ENCODE peak calls at places on chromosomes 2 and 18, in seven cellular contexts. F is upper lobe of right lung, S is esophagus squamous epithelium, Z is right lobe of liver, R is AG09319, I is MCF 10A, Y is kidney epithelial cell. C is an unnamed sample.

GRCh38 chr2:154556146-154556545 is 142.3 kb upstream of the KCNJ3 start:
- DNase-seq in I (no peak), Z (no peak), S (no peak), Y (no peak), R (no peak), F (no peak), C (no peak)

GRCh38 chr2:71672011-71672639 is 218.8 kb downstream of the DYSF start:
- DNase-seq in R (no peak), F (peak; percentile 50), Y (no peak), S (no peak), I (no peak), Z (no peak), C (no peak)

GRCh38 chr2:138276367-138276766 is 225.2 kb upstream of the SPOPL start:
- DNase-seq in R (no peak), S (no peak), Z (no peak), F (no peak), I (no peak), Y (no peak), C (no peak)

GRCh38 chr2:12232876-12233275 is 483.9 kb upstream of the TRIB2 start:
- DNase-seq in Z (no peak), R (no peak), F (no peak), S (no peak), I (no peak), Y (no peak), C (no peak)

GRCh38 chr2:97848347-97848746 is 135.0 kb downstream of the ZAP70 start:
- DNase-seq in Y (no peak), S (no peak), Z (no peak), R (no peak), F (no peak), I (no peak), C (no peak)

GRCh38 chr2:160406591-160407392 is 86.8 kb downstream of the RBMS1 start:
- DNase-seq in Y (peak; percentile 53), Z (peak; percentile 69), S (peak; percentile 37), I (peak; percentile 73), F (peak; percentile 80), R (no peak), C (peak; percentile 84)

GRCh38 chr18:58761241-58761969 is 90.1 kb downstream of the MALT1 start:
- DNase-seq in S (no peak), F (no peak), Z (no peak), Y (no peak), I (no peak), R (no peak), C (no peak)

GRCh38 chr2:134375935-134376334 is 122.1 kb downstream of the MGAT5 start:
- DNase-seq in S (no peak), R (no peak), F (no peak), I (peak; percentile 52), Z (peak; percentile 66), Y (no peak), C (peak; percentile 67)

GRCh38 chr2:238464389-238464788 is 37.7 kb downstream of the ASB1 start:
- DNase-seq in I (no peak), R (no peak), Z (no peak), F (no peak), S (no peak), Y (no peak), C (no peak)

GRCh38 chr2:15337996-15338666 is 223.0 kb downstream of the NBAS start:
- DNase-seq in Z (no peak), I (peak; percentile 57), S (no peak), Y (no peak), R (no peak), F (no peak), C (no peak)

GRCh38 chr2:240832205-240832727 is 12.2 kb upstream of the KIF1A start:
- DNase-seq in Y (peak; percentile 37), R (peak; percentile 75), I (peak; percentile 70), Z (peak; percentile 95), S (peak; percentile 66), F (peak; percentile 93), C (peak; percentile 68)

GRCh38 chr18:27184115-27185024 is 738 bp downstream of the CHST9 start:
- DNase-seq in I (no peak), R (no peak), Y (no peak), S (no peak), Z (peak; percentile 53), F (no peak), C (no peak)

GRCh38 chr2:229083606-229084349 is 187.3 kb downstream of the PID1 start:
- DNase-seq in F (no peak), Y (no peak), Z (no peak), R (no peak), I (no peak), S (no peak), C (no peak)

GRCh38 chr18:54130631-54131030 is 93.8 kb downstream of the MBD2 start:
- DNase-seq in Z (no peak), F (no peak), S (no peak), I (no peak), R (no peak), Y (no peak), C (no peak)

GRCh38 chr18:54129448-54130134 is 94.9 kb downstream of the MBD2 start:
- DNase-seq in S (no peak), Y (no peak), R (no peak), I (no peak), Z (no peak), F (no peak), C (no peak)

GRCh38 chr18:54130177-54130576 is 94.3 kb downstream of the MBD2 start:
- DNase-seq in S (no peak), I (no peak), Z (no peak), Y (no peak), F (no peak), R (no peak), C (no peak)

GRCh38 chr18:54125429-54125828 is 99.0 kb downstream of the MBD2 start:
- DNase-seq in I (no peak), S (no peak), Y (no peak), R (no peak), Z (no peak), F (no peak), C (no peak)

GRCh38 chr18:54127759-54128378 is 96.6 kb downstream of the MBD2 start:
- DNase-seq in I (peak; percentile 67), R (no peak), Y (no peak), F (no peak), S (no peak), Z (no peak), C (no peak)
- TF ChIP-seq CTCF in I (peak; percentile 59), R (peak; percentile 61), Y (peak; percentile 65), F (peak; percentile 51), S (no peak), Z (peak; percentile 39), C (peak; percentile 70)

DNA sequence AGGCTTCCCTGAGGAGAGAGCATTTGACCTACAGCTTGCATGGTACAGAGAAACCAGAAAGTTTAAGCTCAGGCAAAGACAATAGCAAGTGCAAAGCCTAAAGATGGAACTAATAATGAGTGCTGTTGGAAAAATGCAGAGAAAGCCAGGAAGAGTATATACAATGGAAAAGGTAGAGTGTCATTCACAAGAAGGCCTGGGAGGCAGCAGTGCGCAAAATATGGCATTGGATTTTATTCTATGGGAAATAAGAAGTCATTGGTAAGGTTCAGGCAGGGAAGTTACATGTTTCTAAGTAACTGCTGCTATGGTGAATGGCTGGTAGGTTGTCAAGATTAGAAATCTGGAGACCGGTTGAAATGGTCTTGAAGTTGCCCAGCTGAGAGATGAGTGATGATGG is 2167.3 kb upstream of the CELF4 start:
- DNase-seq in S (no peak), R (no peak), F (no peak), Z (no peak), I (peak; percentile 9), Y (no peak), C (no peak)
- TF ChIP-seq CTCF in S (no peak), R (no peak), F (no peak), Z (no peak), I (no peak), Y (no peak), C (peak; percentile 16)

GRCh38 chr2:206990335-206990734 is 51.0 kb downstream of the CPO start:
- DNase-seq in S (no peak), F (no peak), I (no peak), Z (no peak), Y (no peak), R (no peak), C (peak; percentile 38)

GRCh38 chr2:206986943-206987342 is 47.6 kb downstream of the CPO start:
- DNase-seq in Y (no peak), F (no peak), S (no peak), I (no peak), R (no peak), Z (no peak), C (no peak)

GRCh38 chr2:206987810-206988209 is 48.5 kb downstream of the CPO start:
- DNase-seq in F (no peak), I (no peak), S (no peak), Y (no peak), Z (no peak), R (no peak), C (no peak)

GRCh38 chr2:206988884-206989283 is 49.6 kb downstream of the CPO start:
- DNase-seq in I (no peak), S (no peak), F (no peak), Z (no peak), R (no peak), Y (no peak), C (no peak)

GRCh38 chr2:206989306-206989705 is 50.0 kb downstream of the CPO start:
- DNase-seq in S (no peak), F (peak; percentile 70), Y (no peak), I (peak; percentile 59), R (no peak), Z (peak; percentile 57), C (no peak)
- TF ChIP-seq CTCF in S (no peak), F (peak; percentile 78), Y (peak; percentile 68), I (peak; percentile 60), R (peak; percentile 52), Z (peak; percentile 81), C (peak; percentile 64)

GRCh38 chr18:44973282-44973681 is 292.6 kb downstream of the SETBP1 start:
- DNase-seq in Z (no peak), F (no peak), Y (no peak), R (no peak), S (no peak), I (peak; percentile 22), C (no peak)
- TF ChIP-seq CTCF in Z (peak; percentile 12), F (no peak), Y (no peak), R (peak; percentile 12), S (no peak), I (no peak), C (no peak)

DNA sequence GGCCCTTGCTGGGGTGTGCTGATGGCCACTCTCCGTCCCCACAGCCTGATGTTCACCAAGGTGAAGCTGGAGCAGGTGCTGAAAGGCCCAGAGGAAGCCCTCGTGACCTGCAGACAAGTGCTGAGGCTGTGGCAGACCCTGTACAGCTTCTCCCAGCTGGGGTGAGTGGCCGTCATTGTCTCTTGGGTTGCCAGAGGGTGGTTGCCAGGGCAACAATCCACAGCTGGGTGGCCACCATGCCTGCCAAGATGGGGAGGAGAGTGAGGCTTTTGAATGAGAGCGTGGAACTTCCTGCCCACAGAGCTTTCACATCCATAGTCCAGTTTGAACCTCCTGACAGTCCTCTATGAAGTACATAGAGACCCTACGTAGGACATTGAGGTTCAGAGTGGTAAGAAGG is 108.8 kb downstream of the STPG4 start:
- DNase-seq in S (no peak), F (no peak), R (no peak), I (no peak), Z (no peak), Y (no peak), C (no peak)
- TF ChIP-seq CTCF in S (no peak), F (no peak), R (no peak), I (no peak), Z (no peak), Y (no peak), C (no peak)

DNA sequence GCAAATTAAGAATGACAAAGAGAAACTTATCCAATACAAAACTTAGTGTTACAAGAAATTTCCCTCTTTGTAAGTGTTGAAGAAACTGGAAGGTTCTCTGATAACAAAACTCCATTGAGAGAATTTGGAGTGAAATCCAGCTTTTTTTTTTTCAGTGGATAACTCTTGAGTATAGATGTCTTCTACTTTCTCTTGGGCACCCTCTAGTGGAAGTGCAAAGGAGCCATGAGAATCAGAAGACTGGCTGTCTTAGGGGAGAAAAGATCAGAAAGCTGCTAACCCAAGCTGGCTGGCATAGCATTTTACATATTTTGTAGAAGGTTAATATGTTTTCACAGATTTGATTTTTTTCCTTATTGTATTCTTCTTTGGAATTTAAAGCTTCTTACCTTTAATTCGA is 138.8 kb upstream of the SATB2 start:
- DNase-seq in R (no peak), I (peak; percentile 60), S (no peak), Y (no peak), Z (no peak), F (no peak), C (no peak)
- TF ChIP-seq CTCF in R (peak; percentile 51), I (peak; percentile 32), S (no peak), Y (peak; percentile 57), Z (peak; percentile 77), F (peak; percentile 38), C (no peak)

C was measured in astrocyte.